ENCODE peak calls at places on chromosome 16, in five cellular contexts. S is GM12891, Z is H1, I is K562, B is HepG2. N is an unnamed sample.

GRCh38 chr16:57723170-57723569 is 12.4 kb upstream of the KATNB1 start:
- DNase-seq in S (no peak), I (peak; percentile 51), B (peak; percentile 42), Z (peak; percentile 77), N (no peak)

GRCh38 chr16:56866955-56867830 is 2.2 kb downstream of the SLC12A3 start:
- DNase-seq in S (no peak), Z (peak; percentile 63), B (peak; percentile 70), I (peak; percentile 45), N (no peak)

GRCh38 chr16:24206926-24207325 is 49.2 kb upstream of the CACNG3 start:
- DNase-seq in B (no peak), S (no peak), I (no peak), Z (no peak), N (no peak)

GRCh38 chr16:75402821-75403475 is 30.4 kb downstream of the CFDP1 start:
- DNase-seq in Z (no peak), I (peak; percentile 22), B (peak; percentile 36), S (no peak), N (no peak)

GRCh38 chr16:30535777-30536190 is 1.1 kb upstream of the ZNF747 start:
- DNase-seq in I (peak; percentile 74), B (peak; percentile 76), Z (peak; percentile 65), S (peak; percentile 71), N (peak; percentile 77)

GRCh38 chr16:85675528-85675927 is 13.2 kb downstream of the GINS2 start:
- DNase-seq in I (no peak), Z (no peak), S (no peak), B (peak; percentile 38), N (no peak)

GRCh38 chr16:57600048-57600835 is 28.2 kb upstream of the ADGRG1 start:
- DNase-seq in B (peak; percentile 70), S (no peak), I (peak; percentile 56), Z (peak; percentile 87), N (no peak)

GRCh38 chr16:87790278-87791023 is 24.7 kb upstream of the KLHDC4 start:
- DNase-seq in B (no peak), S (no peak), I (no peak), Z (no peak), N (no peak)

GRCh38 chr16:12406840-12407690 is 396.6 kb downstream of the CPPED1 start:
- DNase-seq in I (no peak), Z (no peak), B (peak; percentile 84), S (no peak), N (no peak)

GRCh38 chr16:58027341-58028167 is 2.0 kb downstream of the MMP15 start:
- DNase-seq in S (no peak), I (peak; percentile 56), B (peak; percentile 37), Z (peak; percentile 77), N (no peak)

GRCh38 chr16:23899869-23900268 is 64.1 kb downstream of the PRKCB start:
- DNase-seq in S (no peak), I (no peak), B (no peak), Z (no peak), N (no peak)

GRCh38 chr16:66524601-66525164 is 25.2 kb downstream of the TK2 start:
- DNase-seq in Z (no peak), S (peak; percentile 44), B (no peak), I (peak; percentile 46), N (peak; percentile 44)

GRCh38 chr16:23863511-23864422 is 28.0 kb downstream of the PRKCB start:
- DNase-seq in S (no peak), Z (no peak), I (no peak), B (peak; percentile 14), N (no peak)

GRCh38 chr16:58306327-58306726 is 11.5 kb upstream of the PRSS54 start:
- DNase-seq in B (peak; percentile 15), S (no peak), I (no peak), Z (no peak), N (no peak)

GRCh38 chr16:70430667-70431536 is 8.0 kb downstream of the ST3GAL2 start:
- DNase-seq in Z (no peak), I (peak; percentile 72), B (peak; percentile 48), S (no peak), N (no peak)

GRCh38 chr16:68356249-68356918 is 45.6 kb downstream of the PRMT7 start:
- DNase-seq in I (no peak), S (peak; percentile 95), Z (no peak), B (no peak), N (peak; percentile 96)

GRCh38 chr16:7227193-7227825 is 105.3 kb upstream of the RBFOX1 start:
- DNase-seq in I (no peak), S (no peak), B (no peak), Z (peak; percentile 60), N (no peak)

GRCh38 chr16:87233928-87234327 is 83.3 kb downstream of the C16orf95 start:
- DNase-seq in B (peak; percentile 23), I (peak; percentile 21), Z (no peak), S (no peak), N (no peak)

GRCh38 chr16:88456356-88457292 is 3.5 kb downstream of the ZFPM1 start:
- DNase-seq in Z (no peak), I (no peak), S (no peak), B (no peak), N (no peak)

GRCh38 chr16:11669380-11670146 is 1.3 kb downstream of the SNN start:
- DNase-seq in Z (no peak), S (no peak), I (no peak), B (no peak), N (no peak)

GRCh38 chr16:61274211-61274610 is 762.0 kb downstream of the CDH8 start:
- DNase-seq in Z (no peak), I (no peak), B (no peak), S (no peak), N (no peak)

GRCh38 chr16:84790291-84790690 is 29.5 kb upstream of the CRISPLD2 start:
- DNase-seq in I (no peak), B (no peak), Z (no peak), S (no peak), N (no peak)

GRCh38 chr16:57640185-57640584 is 11.8 kb downstream of the ADGRG1 start:
- DNase-seq in S (no peak), Z (no peak), I (no peak), B (no peak), N (no peak)

GRCh38 chr16:9048302-9048700 is 43.1 kb upstream of the HAPSTR1 start:
- DNase-seq in I (no peak), Z (no peak), S (no peak), B (no peak), N (no peak)

GRCh38 chr16:9046667-9047055 is 44.8 kb upstream of the HAPSTR1 start:
- DNase-seq in B (no peak), I (no peak), S (no peak), Z (no peak), N (no peak)

GRCh38 chr16:9049241-9049640 is 42.2 kb upstream of the HAPSTR1 start:
- DNase-seq in B (no peak), I (no peak), Z (no peak), S (no peak), N (no peak)

GRCh38 chr16:9050102-9050830 is 41.2 kb upstream of the HAPSTR1 start:
- DNase-seq in B (peak; percentile 52), I (peak; percentile 53), Z (peak; percentile 87), S (no peak), N (no peak)

GRCh38 chr16:9047689-9048301 is 43.6 kb upstream of the HAPSTR1 start:
- DNase-seq in Z (peak; percentile 50), I (peak; percentile 78), B (peak; percentile 97), S (no peak), N (no peak)
- TF ChIP-seq TAF1 in Z (peak; percentile 44), I (peak; percentile 45), B (no peak), S (no peak), N (no peak)

DNA sequence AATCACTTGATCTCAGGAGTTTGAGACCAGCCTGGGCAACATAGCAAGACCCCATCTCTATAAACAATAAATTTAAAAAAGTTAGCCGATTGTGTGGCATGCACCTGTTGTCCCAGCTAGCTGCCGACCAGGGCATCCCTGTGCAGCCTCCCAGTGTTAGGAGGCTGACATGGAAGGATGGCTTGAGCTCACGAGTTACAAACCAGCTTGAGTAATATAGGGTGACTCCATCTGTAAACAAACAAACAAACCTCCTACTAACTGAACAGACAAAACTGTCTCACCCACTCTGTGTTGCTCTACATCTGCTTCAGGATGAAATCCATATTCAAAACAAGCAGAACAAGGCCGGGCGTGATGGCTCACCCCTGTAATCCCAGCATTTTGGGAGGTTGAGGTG is 6.9 kb upstream of the PRSS27 start:
- DNase-seq in B (no peak), Z (no peak), I (no peak), S (no peak), N (no peak)
- TF ChIP-seq POLR2AphosphoS5 in B (no peak), Z (no peak), I (no peak), S (no peak), N (no peak)

GRCh38 chr16:28606291-28607115 is 3.3 kb downstream of the SULT1A1 start:
- DNase-seq in I (no peak), S (no peak), Z (no peak), B (no peak), N (no peak)

GRCh38 chr16:28610595-28611270 is 889 bp upstream of the SULT1A1 start:
- DNase-seq in S (no peak), Z (no peak), I (no peak), B (no peak), N (no peak)

GRCh38 chr16:28607116-28607623 is 2.7 kb downstream of the SULT1A1 start:
- DNase-seq in Z (no peak), B (no peak), S (no peak), I (no peak), N (no peak)

GRCh38 chr16:28604186-28604565 is 5.7 kb downstream of the SULT1A1 start:
- DNase-seq in B (no peak), I (no peak), Z (no peak), S (no peak), N (no peak)

DNA sequence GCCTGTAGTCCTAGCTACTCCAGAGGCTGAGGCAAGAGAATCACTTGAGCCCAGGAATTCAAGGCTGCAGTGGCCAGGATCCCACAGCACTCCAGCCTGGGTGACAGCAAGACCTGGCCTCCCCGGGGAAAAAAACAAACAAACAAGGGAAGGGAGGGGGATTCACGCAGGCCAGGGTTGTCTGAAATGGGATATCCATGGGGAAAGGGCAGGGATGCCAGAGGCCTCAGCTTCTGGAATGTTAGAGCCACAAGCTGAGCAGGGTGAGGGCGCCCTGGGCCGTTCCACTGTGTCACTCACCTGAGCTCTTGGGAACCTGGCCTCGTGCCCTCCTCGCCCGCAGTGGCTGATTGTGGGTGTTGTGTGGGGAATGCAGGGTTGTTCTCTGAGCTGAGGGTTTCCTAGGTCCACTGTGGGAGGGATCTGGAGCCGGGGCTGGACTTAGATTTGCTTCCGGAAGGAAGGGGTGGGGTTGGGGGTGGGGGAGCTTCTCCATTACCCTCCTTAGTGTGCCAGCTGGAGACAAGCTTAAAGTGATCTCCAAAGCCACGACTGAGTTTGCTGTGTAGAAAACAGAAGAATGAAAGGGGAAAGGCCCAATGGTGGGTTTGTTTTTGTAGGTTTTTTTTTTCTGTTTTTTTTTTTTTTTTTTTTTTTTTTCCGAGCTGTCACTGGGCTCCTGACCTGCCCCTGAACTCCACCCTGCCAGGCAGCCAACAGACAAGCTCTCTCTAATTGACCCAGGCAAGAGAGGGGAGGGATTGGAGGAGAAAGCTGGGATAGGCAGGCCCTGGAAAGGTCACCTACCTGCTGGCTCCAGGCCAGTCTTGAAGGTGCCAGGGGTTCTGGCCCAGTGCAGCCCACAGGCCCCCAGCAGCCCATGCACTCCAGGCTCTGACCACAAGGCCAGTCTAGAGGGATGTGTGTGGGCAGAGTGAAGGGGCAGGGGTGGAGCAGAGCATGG is at the start of gene SULT1A1:
- DNase-seq in I (peak; percentile 60), Z (no peak), S (no peak), B (peak; percentile 93), N (no peak)
- TF ChIP-seq POLR2A in I (peak; percentile 40), Z (no peak), S (no peak), B (peak; percentile 99), N (no peak)

DNA sequence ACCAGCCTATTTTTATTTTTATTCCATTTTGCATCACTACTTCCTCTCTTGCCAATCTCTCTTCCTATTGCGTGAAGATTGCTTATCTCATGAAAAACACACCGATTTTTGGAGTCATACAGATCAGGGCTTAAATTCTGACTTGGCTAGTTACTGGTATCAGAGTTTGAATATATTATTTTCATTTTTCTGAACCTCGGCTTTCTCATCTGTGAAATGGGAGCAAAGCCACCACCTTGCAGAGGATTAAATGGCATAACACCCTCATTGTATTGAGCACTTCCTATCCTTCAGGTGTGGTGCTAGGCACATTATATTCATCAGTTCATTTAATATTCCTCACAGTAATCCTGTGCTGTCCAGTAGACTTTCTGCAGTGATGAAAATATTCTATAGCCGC is 208.8 kb downstream of the HAPSTR1 start:
- DNase-seq in S (no peak), I (no peak), B (no peak), Z (no peak), N (no peak)
- TF ChIP-seq TAF1 in S (no peak), I (no peak), B (no peak), Z (no peak), N (no peak)